ENCODE peak calls at places on chromosomes 6 and 20, in seven cellular contexts. One of them, this sample, is unnamed.

GRCh38 chr6:125948455-125948854 is 8.1 kb upstream of the HINT3 start:
- DNase-seq in A549: no peak
- DNase-seq in GM12865: no peak
- DNase-seq in fibroblast of lung: no peak
- DNase-seq in upper lobe of right lung: no peak
- DNase-seq in heart right ventricle: no peak
- DNase-seq in fibroblast of pulmonary artery: no peak
- DNase-seq in this sample: no peak

GRCh38 chr6:27890351-27891299 is 21.6 kb downstream of the OR2B2 start:
- DNase-seq in heart right ventricle: peak
- DNase-seq in fibroblast of pulmonary artery: peak
- DNase-seq in fibroblast of lung: peak
- DNase-seq in upper lobe of right lung: peak
- DNase-seq in A549: peak
- DNase-seq in GM12865: peak
- DNase-seq in this sample: peak

GRCh38 chr6:169831450-169832246 is 80.2 kb downstream of the ERMARD start:
- DNase-seq in GM12865: peak
- DNase-seq in upper lobe of right lung: peak
- DNase-seq in fibroblast of lung: peak
- DNase-seq in A549: peak
- DNase-seq in fibroblast of pulmonary artery: peak
- DNase-seq in heart right ventricle: peak
- DNase-seq in this sample: peak

GRCh38 chr6:34237316-34237721 is 646 bp downstream of the HMGA1 start:
- DNase-seq in upper lobe of right lung: peak
- DNase-seq in heart right ventricle: peak
- DNase-seq in GM12865: no peak
- DNase-seq in fibroblast of lung: no peak
- DNase-seq in fibroblast of pulmonary artery: no peak
- DNase-seq in A549: no peak
- DNase-seq in this sample: no peak

GRCh38 chr20:51768759-51769517 is 748 bp upstream of the ATP9A start:
- DNase-seq in upper lobe of right lung: no peak
- DNase-seq in fibroblast of lung: no peak
- DNase-seq in fibroblast of pulmonary artery: peak
- DNase-seq in GM12865: no peak
- DNase-seq in A549: no peak
- DNase-seq in heart right ventricle: no peak
- DNase-seq in this sample: no peak

GRCh38 chr20:36827541-36828279 is 48.2 kb upstream of the TLDC2 start:
- DNase-seq in heart right ventricle: peak
- DNase-seq in fibroblast of pulmonary artery: no peak
- DNase-seq in upper lobe of right lung: no peak
- DNase-seq in fibroblast of lung: no peak
- DNase-seq in A549: no peak
- DNase-seq in GM12865: peak
- DNase-seq in this sample: no peak

GRCh38 chr6:167275001-167275400 is 16.1 kb upstream of the UNC93A start:
- DNase-seq in upper lobe of right lung: no peak
- DNase-seq in GM12865: no peak
- DNase-seq in fibroblast of lung: no peak
- DNase-seq in heart right ventricle: no peak
- DNase-seq in A549: no peak
- DNase-seq in fibroblast of pulmonary artery: no peak
- DNase-seq in this sample: no peak

GRCh38 chr20:50286609-50287008 is 96.0 kb downstream of the CEBPB start:
- DNase-seq in upper lobe of right lung: no peak
- DNase-seq in fibroblast of lung: peak
- DNase-seq in GM12865: peak
- DNase-seq in A549: peak
- DNase-seq in fibroblast of pulmonary artery: peak
- DNase-seq in heart right ventricle: no peak
- DNase-seq in this sample: no peak

GRCh38 chr20:584375-585301 is 25.5 kb downstream of the TCF15 start:
- DNase-seq in GM12865: peak
- DNase-seq in fibroblast of lung: no peak
- DNase-seq in fibroblast of pulmonary artery: no peak
- DNase-seq in A549: no peak
- DNase-seq in upper lobe of right lung: no peak
- DNase-seq in heart right ventricle: no peak
- DNase-seq in this sample: no peak

GRCh38 chr6:167341665-167342655 is 17.1 kb downstream of the TTLL2 start:
- DNase-seq in fibroblast of pulmonary artery: no peak
- DNase-seq in fibroblast of lung: no peak
- DNase-seq in A549: no peak
- DNase-seq in GM12865: no peak
- DNase-seq in upper lobe of right lung: no peak
- DNase-seq in heart right ventricle: no peak
- DNase-seq in this sample: no peak

GRCh38 chr6:15290962-15291704 is 45.3 kb downstream of the JARID2 start:
- DNase-seq in A549: no peak
- DNase-seq in upper lobe of right lung: no peak
- DNase-seq in GM12865: no peak
- DNase-seq in fibroblast of lung: no peak
- DNase-seq in fibroblast of pulmonary artery: no peak
- DNase-seq in heart right ventricle: no peak
- DNase-seq in this sample: no peak

GRCh38 chr20:63321148-63321831 is 28.3 kb downstream of the COL20A1 start:
- DNase-seq in heart right ventricle: peak
- DNase-seq in GM12865: no peak
- DNase-seq in fibroblast of pulmonary artery: peak
- DNase-seq in upper lobe of right lung: peak
- DNase-seq in fibroblast of lung: peak
- DNase-seq in A549: no peak
- DNase-seq in this sample: no peak

GRCh38 chr6:144372116-144372515 is 87.0 kb downstream of the UTRN start:
- DNase-seq in upper lobe of right lung: no peak
- DNase-seq in heart right ventricle: no peak
- DNase-seq in fibroblast of lung: no peak
- DNase-seq in GM12865: no peak
- DNase-seq in fibroblast of pulmonary artery: no peak
- DNase-seq in A549: no peak
- DNase-seq in this sample: no peak

GRCh38 chr6:18439581-18439980 is 52.4 kb downstream of the RNF144B start:
- DNase-seq in GM12865: no peak
- DNase-seq in A549: no peak
- DNase-seq in heart right ventricle: no peak
- DNase-seq in fibroblast of lung: no peak
- DNase-seq in fibroblast of pulmonary artery: no peak
- DNase-seq in upper lobe of right lung: no peak
- DNase-seq in this sample: no peak

GRCh38 chr20:35166242-35166830 is 5.5 kb upstream of the PROCR start:
- DNase-seq in A549: no peak
- DNase-seq in fibroblast of lung: peak
- DNase-seq in GM12865: no peak
- DNase-seq in fibroblast of pulmonary artery: peak
- DNase-seq in upper lobe of right lung: peak
- DNase-seq in heart right ventricle: peak
- DNase-seq in this sample: no peak

GRCh38 chr6:163712981-163713380 is 298.5 kb downstream of the QKI start:
- DNase-seq in fibroblast of pulmonary artery: no peak
- DNase-seq in A549: no peak
- DNase-seq in heart right ventricle: no peak
- DNase-seq in upper lobe of right lung: no peak
- DNase-seq in fibroblast of lung: no peak
- DNase-seq in GM12865: no peak
- DNase-seq in this sample: no peak

GRCh38 chr20:62805365-62805710 is 703 bp downstream of the OGFR start:
- DNase-seq in GM12865: no peak
- DNase-seq in heart right ventricle: no peak
- DNase-seq in A549: no peak
- DNase-seq in upper lobe of right lung: no peak
- DNase-seq in fibroblast of pulmonary artery: no peak
- DNase-seq in fibroblast of lung: no peak
- DNase-seq in this sample: no peak

GRCh38 chr6:5765141-5765760 is 241.5 kb downstream of the NRN1 start:
- DNase-seq in upper lobe of right lung: no peak
- DNase-seq in A549: no peak
- DNase-seq in fibroblast of pulmonary artery: no peak
- DNase-seq in heart right ventricle: peak
- DNase-seq in fibroblast of lung: no peak
- DNase-seq in GM12865: no peak
- DNase-seq in this sample: no peak

GRCh38 chr6:5763871-5764270 is 242.9 kb downstream of the NRN1 start:
- DNase-seq in upper lobe of right lung: no peak
- DNase-seq in A549: no peak
- DNase-seq in fibroblast of lung: no peak
- DNase-seq in fibroblast of pulmonary artery: no peak
- DNase-seq in GM12865: no peak
- DNase-seq in heart right ventricle: no peak
- DNase-seq in this sample: no peak

GRCh38 chr6:5767471-5767870 is 239.3 kb downstream of the NRN1 start:
- DNase-seq in fibroblast of lung: no peak
- DNase-seq in heart right ventricle: no peak
- DNase-seq in fibroblast of pulmonary artery: no peak
- DNase-seq in GM12865: no peak
- DNase-seq in A549: no peak
- DNase-seq in upper lobe of right lung: no peak
- DNase-seq in this sample: no peak

GRCh38 chr6:5764401-5764955 is 242.2 kb downstream of the NRN1 start:
- DNase-seq in fibroblast of lung: peak
- DNase-seq in upper lobe of right lung: no peak
- DNase-seq in A549: no peak
- DNase-seq in fibroblast of pulmonary artery: no peak
- DNase-seq in heart right ventricle: no peak
- DNase-seq in GM12865: peak
- DNase-seq in this sample: no peak

DNA sequence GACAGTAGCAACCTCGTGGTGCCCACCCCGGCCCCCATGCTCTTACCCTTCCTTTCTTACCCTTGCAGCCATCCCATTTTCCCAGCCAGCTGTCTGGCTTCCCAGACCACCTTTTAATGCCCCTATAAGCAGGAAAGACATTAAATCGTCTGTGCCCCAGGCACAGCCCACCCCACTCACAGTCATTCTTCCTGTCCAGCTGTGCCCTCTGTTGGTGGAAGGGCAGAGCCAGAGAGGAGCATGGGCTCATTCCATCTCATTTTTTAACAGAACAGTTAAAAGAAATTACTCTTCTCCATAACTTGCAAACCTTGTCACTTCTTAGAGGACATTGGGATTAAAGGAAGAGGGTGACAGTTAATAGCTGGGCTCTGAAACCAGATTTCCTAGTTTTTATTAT is 240.5 kb downstream of the NRN1 start:
- DNase-seq in heart right ventricle: no peak
- DNase-seq in fibroblast of pulmonary artery: no peak
- DNase-seq in GM12865: no peak
- DNase-seq in A549: no peak
- DNase-seq in upper lobe of right lung: no peak
- DNase-seq in fibroblast of lung: no peak
- DNase-seq in this sample: no peak
- TF ChIP-seq CTCF in heart right ventricle: peak
- TF ChIP-seq CTCF in fibroblast of pulmonary artery: peak
- TF ChIP-seq CTCF in GM12865: no peak
- TF ChIP-seq CTCF in A549: no peak
- TF ChIP-seq CTCF in upper lobe of right lung: no peak
- TF ChIP-seq CTCF in fibroblast of lung: peak
- TF ChIP-seq CTCF in this sample: peak

DNA sequence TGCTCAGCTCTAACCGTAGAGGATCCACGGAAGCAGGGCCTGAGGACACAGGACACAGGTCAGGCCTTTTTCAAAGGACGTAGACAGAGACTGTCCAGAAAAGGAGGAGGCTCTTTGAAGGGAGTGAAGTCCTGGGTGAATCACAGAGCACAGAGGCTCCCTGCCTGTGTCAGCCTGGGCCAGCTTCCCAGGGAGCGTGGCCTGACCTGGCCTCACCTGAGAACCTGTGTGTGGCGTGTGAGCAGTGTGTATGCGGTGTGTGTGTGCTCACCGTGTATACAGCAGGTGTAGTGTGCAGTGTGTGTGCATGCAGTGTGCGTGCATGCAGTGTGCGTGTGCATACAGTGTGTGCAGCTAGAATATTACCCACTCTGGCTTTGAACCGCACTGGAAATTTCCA is 56.0 kb upstream of the FNDC1 start:
- DNase-seq in A549: no peak
- DNase-seq in fibroblast of lung: no peak
- DNase-seq in upper lobe of right lung: no peak
- DNase-seq in fibroblast of pulmonary artery: no peak
- DNase-seq in heart right ventricle: no peak
- DNase-seq in GM12865: no peak
- DNase-seq in this sample: no peak
- H3K4me3 ChIP-seq in A549: no peak
- H3K4me3 ChIP-seq in fibroblast of lung: no peak
- H3K4me3 ChIP-seq in upper lobe of right lung: no peak
- H3K4me3 ChIP-seq in fibroblast of pulmonary artery: no peak
- H3K4me3 ChIP-seq in heart right ventricle: no peak
- H3K4me3 ChIP-seq in GM12865: no peak
- H3K4me3 ChIP-seq in this sample: no peak

GRCh38 chr6:116779569-116780164 is 14.1 kb upstream of the FAM162B start:
- DNase-seq in GM12865: peak
- DNase-seq in fibroblast of lung: peak
- DNase-seq in upper lobe of right lung: no peak
- DNase-seq in heart right ventricle: no peak
- DNase-seq in A549: peak
- DNase-seq in fibroblast of pulmonary artery: peak
- DNase-seq in this sample: no peak
- TF ChIP-seq CTCF in GM12865: peak
- TF ChIP-seq CTCF in fibroblast of lung: no peak
- TF ChIP-seq CTCF in upper lobe of right lung: peak
- TF ChIP-seq CTCF in heart right ventricle: peak
- TF ChIP-seq CTCF in A549: peak
- TF ChIP-seq CTCF in fibroblast of pulmonary artery: peak
- TF ChIP-seq CTCF in this sample: peak

GRCh38 chr6:147441751-147442150 is 66.7 kb upstream of the SAMD5 start:
- DNase-seq in heart right ventricle: no peak
- DNase-seq in fibroblast of pulmonary artery: no peak
- DNase-seq in A549: no peak
- DNase-seq in upper lobe of right lung: no peak
- DNase-seq in fibroblast of lung: peak
- DNase-seq in GM12865: no peak
- DNase-seq in this sample: peak

GRCh38 chr6:147434508-147434907 is 74.0 kb upstream of the SAMD5 start:
- DNase-seq in heart right ventricle: no peak
- DNase-seq in A549: no peak
- DNase-seq in GM12865: no peak
- DNase-seq in fibroblast of lung: peak
- DNase-seq in upper lobe of right lung: no peak
- DNase-seq in fibroblast of pulmonary artery: no peak
- DNase-seq in this sample: peak

DNA sequence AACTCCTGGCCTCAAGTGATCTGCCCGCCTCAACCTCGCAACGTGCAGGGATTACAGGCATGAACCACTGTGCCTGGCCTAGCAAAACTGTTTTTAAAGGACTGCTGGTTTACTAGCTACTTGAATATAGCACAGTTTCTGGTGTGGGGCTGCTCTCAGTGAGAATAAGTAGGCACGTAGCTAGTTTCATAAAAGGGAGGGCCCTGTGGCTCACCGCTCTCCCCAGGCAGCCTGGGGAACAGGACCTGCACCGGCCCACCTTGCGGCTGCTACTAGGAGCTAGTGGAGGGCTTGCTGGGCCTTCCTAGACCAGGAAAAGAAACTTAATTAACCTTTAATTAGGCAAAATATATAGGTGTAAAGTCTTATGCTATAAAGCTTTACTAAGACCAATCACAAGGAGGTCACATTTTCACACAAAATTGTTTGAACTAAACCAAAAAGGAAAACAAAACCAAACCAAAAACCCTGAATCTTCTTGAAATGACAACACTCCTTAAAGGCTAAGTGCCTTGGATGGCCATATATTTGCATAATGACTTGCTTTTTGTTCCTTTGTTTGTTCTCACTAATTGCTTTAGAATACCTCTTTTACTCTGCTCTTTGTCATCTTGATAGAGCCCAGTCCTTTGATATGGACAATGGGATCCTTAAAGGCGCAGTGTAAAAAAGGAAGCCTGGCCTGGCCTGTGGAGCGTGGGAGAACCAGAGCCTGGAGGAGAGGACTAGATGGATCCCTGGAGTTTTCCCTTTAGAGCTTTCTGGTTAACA is 69.5 kb upstream of the SAMD5 start:
- DNase-seq in upper lobe of right lung: no peak
- DNase-seq in fibroblast of pulmonary artery: no peak
- DNase-seq in fibroblast of lung: no peak
- DNase-seq in heart right ventricle: no peak
- DNase-seq in GM12865: peak
- DNase-seq in A549: no peak
- DNase-seq in this sample: no peak
- H3K4me3 ChIP-seq in upper lobe of right lung: no peak
- H3K4me3 ChIP-seq in fibroblast of pulmonary artery: no peak
- H3K4me3 ChIP-seq in fibroblast of lung: no peak
- H3K4me3 ChIP-seq in heart right ventricle: no peak
- H3K4me3 ChIP-seq in GM12865: no peak
- H3K4me3 ChIP-seq in A549: no peak
- H3K4me3 ChIP-seq in this sample: no peak

This sample was measured in retinal pigment epithelial cell.